ENCODE peak calls at places on chromosomes 16 and 17, in nine cellular contexts. V is H9; P is stomach; W is fibroblast of lung; E is left ventricle myocardium inferior; K is small intestine; C is IMR-90; X is CD8-positive, alpha-beta T cell; I is astrocyte. R is an unnamed sample. For H3K4me1 and H3K27me3, the result is how much of the 10 kb centered on the place peaks cover.

GRCh38 chr17:65800655-65801054 is 239.2 kb upstream of the AXIN2 start:
- DNase-seq in W (peak), X (no peak), K (no peak), I (peak), P (no peak), E (no peak), V (no peak), C (no peak), R (no peak)

GRCh38 chr17:83162035-83162745 is 82.8 kb downstream of the METRNL start:
- DNase-seq in E (no peak), W (no peak), V (no peak), C (no peak), I (no peak), P (no peak), X (no peak), K (no peak), R (no peak)

GRCh38 chr16:56565023-56565477 is at the start of gene MT4:
- DNase-seq in W (no peak), C (no peak), I (no peak), V (no peak), K (no peak), E (no peak), X (no peak), P (no peak), R (no peak)

GRCh38 chr16:75322706-75323105 is 71.3 kb upstream of the BCAR1 start:
- DNase-seq in W (peak), C (peak), E (no peak), I (peak), X (no peak), V (no peak), P (no peak), K (no peak), R (no peak)

GRCh38 chr16:920722-921121 is 50.1 kb downstream of the LMF1 start:
- DNase-seq in X (no peak), K (no peak), W (no peak), E (peak), P (no peak), C (peak), V (no peak), I (no peak), R (no peak)

GRCh38 chr17:419073-419735 is 66.6 kb upstream of the RPH3AL start:
- DNase-seq in E (no peak), X (peak), P (no peak), K (peak), V (no peak), C (no peak), W (no peak), I (no peak), R (peak)

GRCh38 chr17:69639096-69639495 is 224.6 kb downstream of the MAP2K6 start:
- DNase-seq in C (no peak), W (no peak), V (no peak), K (no peak), X (no peak), E (no peak), I (no peak), P (no peak), R (no peak)

GRCh38 chr17:81962499-81963441 is 1.8 kb upstream of the NOTUM start:
- DNase-seq in W (no peak), V (no peak), X (no peak), C (no peak), P (no peak), I (no peak), K (no peak), E (no peak), R (no peak)

GRCh38 chr17:45270828-45271418 is 9.0 kb upstream of the SPATA32 start:
- DNase-seq in W (no peak), E (no peak), I (no peak), P (no peak), X (peak), C (no peak), K (no peak), V (peak), R (peak)

GRCh38 chr16:31291376-31291775 is 31.6 kb downstream of the ITGAM start:
- DNase-seq in X (no peak), W (peak), I (no peak), C (no peak), P (no peak), K (no peak), V (no peak), E (no peak), R (no peak)

GRCh38 chr17:48597775-48598631 is 4.4 kb upstream of the HOXB5 start:
- DNase-seq in I (no peak), P (peak), E (no peak), C (peak), V (no peak), X (peak), K (no peak), W (peak), R (no peak)

GRCh38 chr16:53412549-53412948 is 21.7 kb upstream of the RBL2 start:
- DNase-seq in I (no peak), C (no peak), E (no peak), X (no peak), P (no peak), V (no peak), K (no peak), W (no peak), R (no peak)

GRCh38 chr17:45964634-45965033 is 34.4 kb upstream of the STH start:
- DNase-seq in X (no peak), P (no peak), C (no peak), K (no peak), I (no peak), W (no peak), E (no peak), V (no peak), R (no peak)

GRCh38 chr16:27724491-27724878 is 174.5 kb downstream of the KATNIP start:
- DNase-seq in C (no peak), E (peak), I (no peak), X (no peak), P (peak), W (no peak), V (no peak), K (peak), R (no peak)

GRCh38 chr17:76793775-76794174 is 55.9 kb downstream of the MFSD11 start:
- DNase-seq in E (no peak), V (peak), W (peak), K (peak), I (peak), P (no peak), X (no peak), C (peak), R (no peak)

GRCh38 chr17:21297597-21297996 is 13.1 kb downstream of the MAP2K3 start:
- DNase-seq in K (no peak), W (no peak), P (no peak), E (no peak), C (no peak), X (no peak), V (no peak), I (no peak), R (no peak)

GRCh38 chr17:43935926-43936261 is 6.4 kb downstream of the PPY start:
- DNase-seq in E (no peak), X (no peak), W (no peak), K (no peak), V (no peak), P (no peak), C (no peak), I (no peak), R (no peak)

GRCh38 chr16:53511403-53512280 is 8.6 kb upstream of the AKTIP start:
- DNase-seq in W (no peak), V (no peak), K (peak), X (no peak), E (no peak), I (no peak), C (no peak), P (no peak), R (no peak)

GRCh38 chr16:57289391-57290257 is 5.2 kb upstream of the PLLP start:
- DNase-seq in V (no peak), I (no peak), C (no peak), E (no peak), P (no peak), K (no peak), X (no peak), W (no peak), R (no peak)

GRCh38 chr16:76176616-76177015 is 100.6 kb upstream of the CNTNAP4 start:
- DNase-seq in P (no peak), V (no peak), C (no peak), W (no peak), K (no peak), X (no peak), E (no peak), I (no peak), R (no peak)

GRCh38 chr16:55513616-55514015 is 4.7 kb downstream of the LPCAT2 start:
- DNase-seq in X (no peak), P (no peak), E (no peak), V (no peak), I (peak), W (peak), K (no peak), C (no peak), R (no peak)

GRCh38 chr17:77796201-77796860 is 162.2 kb upstream of the TNRC6C start:
- DNase-seq in P (no peak), V (no peak), E (no peak), X (no peak), C (no peak), W (peak), K (no peak), I (peak), R (no peak)

GRCh38 chr17:63647065-63647725 is 25.0 kb downstream of the MAP3K3 start:
- DNase-seq in I (peak), C (peak), K (no peak), V (no peak), P (no peak), E (no peak), X (no peak), W (peak), R (no peak)

GRCh38 chr17:64176556-64176955 is 46.6 kb upstream of the ERN1 start:
- DNase-seq in K (no peak), C (no peak), P (no peak), E (no peak), W (no peak), I (no peak), X (no peak), V (no peak), R (no peak)

GRCh38 chr17:13864551-13864950 is 204.8 kb upstream of the COX10 start:
- DNase-seq in X (no peak), I (peak), W (peak), C (peak), P (no peak), K (no peak), E (no peak), V (no peak), R (no peak)

GRCh38 chr17:74737299-74738050 is 419 bp downstream of the RAB37 start:
- DNase-seq in C (no peak), I (no peak), P (no peak), E (no peak), X (no peak), W (peak), K (no peak), V (peak), R (no peak)

GRCh38 chr16:83300326-83300725 is 507.5 kb upstream of the HSBP1 start:
- DNase-seq in I (no peak), E (no peak), X (no peak), C (no peak), V (no peak), K (no peak), W (no peak), P (no peak), R (no peak)

GRCh38 chr17:38868095-38868967 is 1.5 kb upstream of the LASP1 start:
- DNase-seq in K (peak), W (peak), X (no peak), V (no peak), E (peak), C (peak), I (peak), P (peak), R (no peak)

GRCh38 chr16:68081796-68082567 is 3.2 kb upstream of the NFATC3 start:
- DNase-seq in I (no peak), K (peak), X (no peak), P (no peak), V (no peak), W (no peak), E (no peak), C (no peak), R (no peak)

DNA sequence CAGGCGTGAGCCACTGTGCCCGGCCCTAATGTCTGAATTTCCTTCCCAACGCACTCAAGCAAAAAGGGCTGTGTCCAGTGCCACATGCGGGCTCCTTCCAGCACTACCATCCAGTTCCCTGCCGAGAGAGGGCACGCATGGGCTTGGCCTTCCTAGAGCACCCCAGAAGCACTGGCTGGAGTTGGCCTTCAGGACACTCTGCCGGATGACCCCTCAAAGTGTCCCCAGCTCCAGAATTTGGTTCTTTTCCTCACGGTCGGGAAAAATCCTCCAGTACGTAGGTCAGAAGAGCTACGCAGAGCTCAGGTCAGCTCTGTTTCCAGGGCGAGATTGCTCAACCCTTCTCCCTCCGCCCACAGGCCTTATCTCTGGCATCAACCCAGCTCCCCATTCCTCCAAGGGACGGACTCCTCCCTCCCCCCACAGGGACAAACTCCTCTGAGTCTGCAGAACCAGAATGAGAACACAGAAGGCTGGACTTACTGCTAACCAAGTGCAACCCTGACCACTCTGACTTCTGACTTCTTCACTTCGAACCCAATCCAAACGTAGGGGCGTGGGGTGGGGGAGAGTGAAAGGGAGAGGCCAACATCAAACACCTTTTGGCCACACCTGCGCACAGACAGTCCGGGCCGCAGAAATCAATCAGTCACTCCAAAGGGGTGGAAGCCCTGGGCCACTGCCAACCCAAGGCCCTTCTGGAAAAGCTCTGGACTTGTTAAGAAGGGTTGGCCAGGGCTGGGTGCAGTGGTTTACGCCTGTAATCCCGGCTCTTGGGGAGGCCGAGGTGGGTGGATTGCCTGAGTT is 3.6 kb downstream of the CDC42EP4 start:
- DNase-seq in I (peak), E (peak), V (no peak), K (peak), X (no peak), P (peak), C (peak), W (peak), R (no peak)
- H3K27ac ChIP-seq in I (peak), E (peak), V (no peak), K (peak), X (no peak), P (peak), C (peak), W (peak), R (no peak)

GRCh38 chr17:57283203-57283971 is 27.1 kb downstream of the MSI2 start:
- DNase-seq in K (no peak), V (no peak), X (no peak), I (no peak), C (no peak), P (no peak), E (no peak), W (no peak), R (no peak)

GRCh38 chr17:57279432-57279831 is 23.1 kb downstream of the MSI2 start:
- DNase-seq in X (no peak), E (no peak), P (no peak), V (no peak), I (no peak), K (no peak), C (peak), W (peak), R (no peak)

GRCh38 chr17:57284984-57285646 is 28.8 kb downstream of the MSI2 start:
- DNase-seq in P (no peak), V (no peak), E (no peak), I (peak), W (peak), C (no peak), X (no peak), K (no peak), R (peak)

GRCh38 chr17:57284583-57284982 is 28.3 kb downstream of the MSI2 start:
- DNase-seq in I (no peak), K (no peak), W (no peak), V (no peak), E (no peak), X (no peak), P (no peak), C (no peak), R (no peak)

DNA sequence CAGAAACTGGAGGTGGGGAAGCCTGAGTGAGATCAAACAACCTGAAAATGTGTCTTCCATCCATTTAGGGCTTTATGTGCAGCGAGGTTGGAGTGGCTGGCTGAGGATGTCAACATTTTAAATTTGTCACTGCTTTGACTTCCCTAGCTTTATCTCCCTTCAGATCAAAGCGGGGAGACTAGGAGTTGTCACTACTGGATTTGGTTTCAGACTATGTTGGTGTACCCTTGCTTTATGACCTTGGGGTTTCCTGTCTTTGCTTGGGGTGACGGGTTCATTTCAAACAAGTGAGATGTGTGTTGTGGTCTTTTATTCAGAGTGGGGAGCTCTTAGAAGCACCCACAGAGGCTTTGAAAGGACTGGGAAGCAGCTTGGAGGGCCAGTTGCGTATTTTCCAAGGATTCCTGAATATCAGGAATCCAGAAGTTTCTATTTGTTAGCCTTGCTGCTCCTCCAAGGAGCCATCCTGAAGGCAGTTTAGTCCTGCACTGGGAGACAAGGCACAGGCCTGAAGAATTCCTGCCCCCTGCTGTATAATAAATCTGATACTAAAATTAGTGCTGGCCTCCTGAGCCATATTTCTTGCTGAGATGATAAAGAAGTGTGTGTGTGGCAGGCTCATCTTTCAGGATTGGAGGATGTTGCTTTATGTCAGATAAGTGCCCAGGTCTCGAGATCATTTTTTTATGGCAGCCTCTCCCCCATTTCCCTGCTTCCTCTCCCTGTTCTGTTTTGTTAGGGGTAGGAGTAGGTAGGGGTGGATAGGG is 25.7 kb downstream of the MSI2 start:
- DNase-seq in I (no peak), V (no peak), W (no peak), C (no peak), E (no peak), P (no peak), X (no peak), K (no peak), R (no peak)
- H3K4me1 ChIP-seq in I (under half), V (under half), W (under half), C (under half), E (half or more), P (under half), X (under half), K (under half), R (under half)

DNA sequence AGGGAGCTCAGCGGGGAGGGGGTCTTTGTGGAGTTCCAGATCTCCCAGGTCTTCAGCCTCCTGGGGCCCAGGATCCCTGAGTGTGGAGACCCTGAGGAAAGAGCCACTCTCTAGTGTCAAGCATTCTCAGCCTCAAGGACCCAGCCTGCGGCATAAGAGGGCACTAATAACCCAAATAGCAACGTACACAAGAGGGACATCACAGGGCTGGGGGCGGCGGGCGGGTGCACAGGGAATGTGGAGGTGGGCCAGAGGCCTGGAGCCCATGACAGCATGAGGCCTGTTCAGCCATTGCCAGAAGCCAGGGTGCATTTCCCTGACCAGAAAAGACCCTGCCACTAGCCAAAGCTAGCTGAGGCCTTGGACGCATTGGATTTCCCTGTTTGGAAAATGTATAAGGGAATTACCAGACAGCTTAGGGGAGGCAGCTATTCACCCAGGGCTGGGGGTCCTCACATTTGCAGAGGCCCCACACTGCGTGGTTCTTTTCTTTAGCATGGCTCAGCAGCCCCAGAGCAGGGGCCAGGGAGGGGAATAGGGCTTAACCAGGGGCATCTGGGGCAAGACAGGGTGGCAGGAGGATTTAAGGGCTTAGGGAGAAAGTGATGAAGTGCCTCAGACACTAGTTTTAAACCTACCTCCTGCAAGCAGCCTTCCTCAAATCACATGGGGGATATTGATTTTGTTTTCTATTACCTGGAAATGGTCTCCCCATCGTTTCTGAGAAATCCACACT is 13.5 kb upstream of the ALOX15B start:
- DNase-seq in P (no peak), E (no peak), C (no peak), I (no peak), K (no peak), W (no peak), X (no peak), V (peak), R (no peak)
- H3K27me3 ChIP-seq in P (under half), E (under half), C (under half), I (under half), K (under half), W (under half), X (under half), V (under half), R (under half)

GRCh38 chr17:57406981-57407286 is 150.6 kb downstream of the MSI2 start:
- DNase-seq in W (no peak), I (no peak), V (no peak), X (no peak), E (no peak), P (no peak), C (no peak), K (no peak), R (no peak)

GRCh38 chr17:57407287-57408063 is 151.2 kb downstream of the MSI2 start:
- DNase-seq in E (no peak), W (peak), V (no peak), C (no peak), X (no peak), I (no peak), P (peak), K (peak), R (no peak)

GRCh38 chr17:57410169-57410568 is 153.8 kb downstream of the MSI2 start:
- DNase-seq in V (no peak), C (no peak), P (no peak), X (no peak), I (no peak), K (no peak), E (no peak), W (no peak), R (no peak)

GRCh38 chr17:57406131-57406980 is 150.0 kb downstream of the MSI2 start:
- DNase-seq in I (peak), K (no peak), X (no peak), V (no peak), P (no peak), C (peak), W (peak), E (no peak), R (no peak)

GRCh38 chr17:57408064-57408811 is 151.9 kb downstream of the MSI2 start:
- DNase-seq in V (peak), W (peak), C (no peak), X (no peak), P (no peak), K (no peak), E (no peak), I (no peak), R (no peak)
- H3K27ac ChIP-seq in V (no peak), W (no peak), C (no peak), X (no peak), P (peak), K (no peak), E (no peak), I (peak), R (no peak)